ENCODE peak calls at places on chromosomes 13 and 19, in six cellular contexts. One of them, this sample, is unnamed.
A peak's percentile ranks its signal among the peaks of the same experiment; 100 is the strongest.

GRCh38 chr13:76758738-76759137 is 127.5 kb downstream of the KCTD12 start:
- DNase-seq in GM23338: no peak
- DNase-seq in OCI-LY7: no peak
- DNase-seq in GM23248: no peak
- DNase-seq in neural progenitor cell: no peak
- DNase-seq in HCT116: no peak
- DNase-seq in this sample: no peak

GRCh38 chr19:33628921-33629825 is 7.4 kb downstream of the CHST8 start:
- DNase-seq in GM23338: no peak
- DNase-seq in HCT116: no peak
- DNase-seq in OCI-LY7: no peak
- DNase-seq in GM23248: peak; percentile 31
- DNase-seq in neural progenitor cell: no peak
- DNase-seq in this sample: no peak

GRCh38 chr19:45865269-45865948 is 1.3 kb downstream of the FOXA3 start:
- DNase-seq in GM23248: no peak
- DNase-seq in GM23338: no peak
- DNase-seq in neural progenitor cell: no peak
- DNase-seq in OCI-LY7: no peak
- DNase-seq in HCT116: no peak
- DNase-seq in this sample: no peak

GRCh38 chr13:37011788-37012187 is 11.2 kb downstream of the EXOSC8 start:
- DNase-seq in HCT116: no peak
- DNase-seq in neural progenitor cell: no peak
- DNase-seq in GM23248: no peak
- DNase-seq in GM23338: no peak
- DNase-seq in OCI-LY7: no peak
- DNase-seq in this sample: no peak

GRCh38 chr19:3161453-3161852 is 17.1 kb upstream of the S1PR4 start:
- DNase-seq in HCT116: no peak
- DNase-seq in GM23338: no peak
- DNase-seq in neural progenitor cell: no peak
- DNase-seq in GM23248: peak; percentile 67
- DNase-seq in OCI-LY7: no peak
- DNase-seq in this sample: no peak

GRCh38 chr13:32262165-32262564 is 53.0 kb downstream of the ZAR1L start:
- DNase-seq in GM23248: peak; percentile 49
- DNase-seq in GM23338: no peak
- DNase-seq in neural progenitor cell: no peak
- DNase-seq in OCI-LY7: no peak
- DNase-seq in HCT116: no peak
- DNase-seq in this sample: no peak

GRCh38 chr19:16247353-16248182 is 49.9 kb downstream of the AP1M1 start:
- DNase-seq in neural progenitor cell: peak; percentile 89
- DNase-seq in GM23338: peak; percentile 94
- DNase-seq in HCT116: peak; percentile 68
- DNase-seq in GM23248: peak; percentile 79
- DNase-seq in OCI-LY7: peak; percentile 85
- DNase-seq in this sample: peak; percentile 62

GRCh38 chr19:3670796-3671679 is 29.2 kb downstream of the PIP5K1C start:
- DNase-seq in HCT116: no peak
- DNase-seq in GM23338: no peak
- DNase-seq in OCI-LY7: no peak
- DNase-seq in neural progenitor cell: no peak
- DNase-seq in GM23248: peak; percentile 85
- DNase-seq in this sample: no peak

GRCh38 chr13:95447766-95448165 is 104.8 kb upstream of the CLDN10 start:
- DNase-seq in GM23338: peak; percentile 22
- DNase-seq in neural progenitor cell: no peak
- DNase-seq in GM23248: no peak
- DNase-seq in HCT116: no peak
- DNase-seq in OCI-LY7: no peak
- DNase-seq in this sample: no peak

GRCh38 chr13:31764556-31764955 is 25.2 kb downstream of the RXFP2 start:
- DNase-seq in GM23248: peak; percentile 64
- DNase-seq in GM23338: no peak
- DNase-seq in HCT116: no peak
- DNase-seq in OCI-LY7: no peak
- DNase-seq in neural progenitor cell: no peak
- DNase-seq in this sample: no peak

GRCh38 chr19:2434267-2434666 is 6.9 kb upstream of the TIMM13 start:
- DNase-seq in OCI-LY7: no peak
- DNase-seq in GM23248: no peak
- DNase-seq in neural progenitor cell: no peak
- DNase-seq in HCT116: no peak
- DNase-seq in GM23338: no peak
- DNase-seq in this sample: no peak

GRCh38 chr13:74206061-74206561 is 71.9 kb upstream of the KLF12 start:
- DNase-seq in OCI-LY7: no peak
- DNase-seq in neural progenitor cell: peak; percentile 32
- DNase-seq in HCT116: no peak
- DNase-seq in GM23338: peak; percentile 11
- DNase-seq in GM23248: peak; percentile 74
- DNase-seq in this sample: no peak

GRCh38 chr19:54707932-54708331 is 16.3 kb upstream of the KIR3DL3 start:
- DNase-seq in GM23248: no peak
- DNase-seq in HCT116: no peak
- DNase-seq in neural progenitor cell: no peak
- DNase-seq in GM23338: no peak
- DNase-seq in OCI-LY7: peak; percentile 9
- DNase-seq in this sample: peak; percentile 50

GRCh38 chr13:98842074-98842473 is 89.6 kb upstream of the SLC15A1 start:
- DNase-seq in neural progenitor cell: no peak
- DNase-seq in HCT116: no peak
- DNase-seq in GM23248: no peak
- DNase-seq in GM23338: no peak
- DNase-seq in OCI-LY7: no peak
- DNase-seq in this sample: no peak

GRCh38 chr19:47324502-47324901 is 7.5 kb upstream of the C5AR2 start:
- DNase-seq in HCT116: no peak
- DNase-seq in neural progenitor cell: no peak
- DNase-seq in GM23338: no peak
- DNase-seq in GM23248: no peak
- DNase-seq in OCI-LY7: no peak
- DNase-seq in this sample: no peak

GRCh38 chr13:28533441-28534166 is 38.7 kb upstream of the FLT1 start:
- DNase-seq in HCT116: no peak
- DNase-seq in GM23338: no peak
- DNase-seq in GM23248: peak; percentile 24
- DNase-seq in OCI-LY7: no peak
- DNase-seq in neural progenitor cell: no peak
- DNase-seq in this sample: no peak

GRCh38 chr19:49637865-49638350 is 2.0 kb downstream of the RRAS start:
- DNase-seq in GM23338: peak; percentile 71
- DNase-seq in HCT116: no peak
- DNase-seq in OCI-LY7: no peak
- DNase-seq in neural progenitor cell: peak; percentile 64
- DNase-seq in GM23248: peak; percentile 88
- DNase-seq in this sample: no peak
- TF ChIP-seq EZH2phosphoT487 in GM23338: no peak
- TF ChIP-seq EZH2phosphoT487 in HCT116: no peak
- TF ChIP-seq EZH2phosphoT487 in OCI-LY7: no peak
- TF ChIP-seq EZH2phosphoT487 in neural progenitor cell: no peak
- TF ChIP-seq EZH2phosphoT487 in GM23248: no peak
- TF ChIP-seq EZH2phosphoT487 in this sample: no peak

DNA sequence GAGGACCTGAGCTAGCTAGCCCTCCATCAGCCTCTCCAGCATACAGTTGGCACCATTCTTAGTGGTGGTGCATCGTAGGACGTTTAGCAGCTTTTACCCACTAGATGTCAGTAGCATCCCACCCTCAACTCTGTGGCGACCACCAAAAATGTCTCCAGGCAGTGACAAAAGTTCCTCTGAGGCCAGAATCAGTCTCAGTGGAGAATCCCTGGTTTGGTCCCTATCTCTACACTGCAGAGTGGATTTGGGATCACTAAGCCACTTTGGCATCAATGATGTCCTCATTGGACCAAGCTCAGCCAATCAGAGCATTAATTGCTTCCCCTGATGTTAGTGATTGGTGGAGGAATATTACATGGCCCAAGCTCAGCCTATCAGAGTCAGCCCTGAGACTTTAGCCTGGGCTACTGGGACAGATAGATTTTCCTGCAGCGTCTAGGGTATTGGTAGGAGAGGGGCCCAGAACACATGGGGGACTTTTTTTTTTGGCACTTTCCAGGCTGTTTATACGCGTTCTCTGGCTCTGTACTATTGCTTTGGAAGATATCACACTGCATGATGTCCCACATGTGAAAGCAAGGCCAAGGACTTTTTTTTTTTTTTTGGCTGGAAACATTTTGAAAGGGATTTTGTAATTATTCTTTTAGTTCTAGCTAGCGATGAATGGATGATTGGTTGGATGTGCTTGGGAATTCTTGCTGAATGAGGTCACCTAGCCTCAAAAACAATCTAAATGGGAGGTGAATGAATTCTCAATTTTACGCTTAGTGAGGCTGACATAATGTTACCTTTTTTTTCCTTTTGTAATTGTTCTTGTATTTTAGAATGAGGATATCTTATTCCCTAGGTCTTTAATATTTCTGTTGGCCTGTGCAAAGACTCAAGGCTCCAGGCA is 7.0 kb downstream of the TMEM221 start:
- DNase-seq in HCT116: no peak
- DNase-seq in OCI-LY7: peak; percentile 59
- DNase-seq in GM23248: peak; percentile 56
- DNase-seq in neural progenitor cell: peak; percentile 56
- DNase-seq in GM23338: peak; percentile 75
- DNase-seq in this sample: no peak
- TF ChIP-seq EZH2phosphoT487 in HCT116: no peak
- TF ChIP-seq EZH2phosphoT487 in OCI-LY7: no peak
- TF ChIP-seq EZH2phosphoT487 in GM23248: no peak
- TF ChIP-seq EZH2phosphoT487 in neural progenitor cell: no peak
- TF ChIP-seq EZH2phosphoT487 in GM23338: no peak
- TF ChIP-seq EZH2phosphoT487 in this sample: no peak

GRCh38 chr13:26658491-26658890 is 101.0 kb downstream of the WASF3 start:
- DNase-seq in OCI-LY7: no peak
- DNase-seq in GM23338: no peak
- DNase-seq in GM23248: no peak
- DNase-seq in HCT116: no peak
- DNase-seq in neural progenitor cell: peak; percentile 70
- DNase-seq in this sample: no peak

GRCh38 chr13:26656919-26657318 is 99.4 kb downstream of the WASF3 start:
- DNase-seq in OCI-LY7: peak; percentile 57
- DNase-seq in GM23338: peak; percentile 68
- DNase-seq in HCT116: no peak
- DNase-seq in GM23248: peak; percentile 77
- DNase-seq in neural progenitor cell: peak; percentile 70
- DNase-seq in this sample: no peak

GRCh38 chr13:26651234-26651633 is 93.8 kb downstream of the WASF3 start:
- DNase-seq in neural progenitor cell: no peak
- DNase-seq in GM23248: peak; percentile 8
- DNase-seq in GM23338: no peak
- DNase-seq in OCI-LY7: no peak
- DNase-seq in HCT116: no peak
- DNase-seq in this sample: no peak

GRCh38 chr13:26653310-26653709 is 95.8 kb downstream of the WASF3 start:
- DNase-seq in OCI-LY7: no peak
- DNase-seq in neural progenitor cell: no peak
- DNase-seq in GM23338: no peak
- DNase-seq in HCT116: no peak
- DNase-seq in GM23248: peak; percentile 78
- DNase-seq in this sample: no peak

DNA sequence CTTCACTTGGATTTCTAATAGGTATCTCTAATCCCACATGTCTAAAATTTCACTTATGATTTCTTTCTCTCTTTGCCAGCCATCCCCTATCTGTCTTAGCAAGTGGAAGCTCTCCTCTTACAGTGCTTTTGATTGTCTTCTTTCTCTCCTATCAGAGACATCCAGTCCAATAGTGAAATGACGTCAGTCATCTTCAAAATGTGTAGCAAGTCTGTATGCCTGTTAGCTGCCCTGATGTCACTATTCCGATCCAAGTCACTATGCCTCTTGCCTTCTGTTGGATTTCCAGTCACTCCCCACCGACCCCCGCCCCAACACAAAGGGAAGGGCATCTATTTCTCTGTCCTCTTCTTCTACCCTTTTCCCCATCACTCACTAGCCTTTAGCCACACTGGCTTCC is 96.4 kb downstream of the WASF3 start:
- DNase-seq in HCT116: no peak
- DNase-seq in OCI-LY7: no peak
- DNase-seq in neural progenitor cell: no peak
- DNase-seq in GM23338: no peak
- DNase-seq in GM23248: no peak
- DNase-seq in this sample: no peak
- TF ChIP-seq EZH2phosphoT487 in HCT116: no peak
- TF ChIP-seq EZH2phosphoT487 in OCI-LY7: no peak
- TF ChIP-seq EZH2phosphoT487 in neural progenitor cell: no peak
- TF ChIP-seq EZH2phosphoT487 in GM23338: no peak
- TF ChIP-seq EZH2phosphoT487 in GM23248: no peak
- TF ChIP-seq EZH2phosphoT487 in this sample: no peak

GRCh38 chr13:39961036-39961435 is 305.6 kb downstream of the COG6 start:
- DNase-seq in OCI-LY7: no peak
- DNase-seq in GM23248: no peak
- DNase-seq in neural progenitor cell: no peak
- DNase-seq in HCT116: no peak
- DNase-seq in GM23338: no peak
- DNase-seq in this sample: no peak

GRCh38 chr13:39960206-39960605 is 304.7 kb downstream of the COG6 start:
- DNase-seq in neural progenitor cell: no peak
- DNase-seq in HCT116: no peak
- DNase-seq in GM23338: no peak
- DNase-seq in GM23248: no peak
- DNase-seq in OCI-LY7: no peak
- DNase-seq in this sample: no peak

GRCh38 chr13:39956036-39956435 is 300.6 kb downstream of the COG6 start:
- DNase-seq in GM23338: no peak
- DNase-seq in GM23248: no peak
- DNase-seq in neural progenitor cell: no peak
- DNase-seq in OCI-LY7: peak; percentile 33
- DNase-seq in HCT116: no peak
- DNase-seq in this sample: no peak

GRCh38 chr13:39957868-39958676 is 302.6 kb downstream of the COG6 start:
- DNase-seq in OCI-LY7: peak; percentile 23
- DNase-seq in HCT116: no peak
- DNase-seq in GM23338: no peak
- DNase-seq in neural progenitor cell: no peak
- DNase-seq in GM23248: no peak
- DNase-seq in this sample: peak; percentile 20

DNA sequence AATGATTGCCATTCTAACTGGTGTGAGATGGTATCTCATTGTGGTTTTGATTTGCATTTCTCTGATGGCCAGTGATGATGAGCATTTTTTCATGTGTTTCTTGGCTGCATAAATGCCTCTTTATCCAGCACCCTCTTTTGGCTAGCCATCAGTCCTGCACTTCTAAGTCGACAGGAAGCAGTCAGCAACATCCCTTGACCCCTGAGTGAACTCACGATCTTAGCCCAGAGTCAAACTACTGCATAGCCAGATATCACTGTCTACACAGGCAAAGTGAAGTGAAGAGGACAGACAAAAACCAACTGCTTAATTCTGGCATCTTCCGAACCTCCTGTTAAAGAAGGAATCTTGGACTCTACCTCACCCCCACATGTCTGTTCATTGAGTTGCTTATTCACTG is 304.0 kb downstream of the COG6 start:
- DNase-seq in GM23248: no peak
- DNase-seq in neural progenitor cell: no peak
- DNase-seq in OCI-LY7: no peak
- DNase-seq in HCT116: no peak
- DNase-seq in GM23338: no peak
- DNase-seq in this sample: no peak
- TF ChIP-seq EZH2phosphoT487 in GM23248: no peak
- TF ChIP-seq EZH2phosphoT487 in neural progenitor cell: no peak
- TF ChIP-seq EZH2phosphoT487 in OCI-LY7: no peak
- TF ChIP-seq EZH2phosphoT487 in HCT116: no peak
- TF ChIP-seq EZH2phosphoT487 in GM23338: no peak
- TF ChIP-seq EZH2phosphoT487 in this sample: no peak

GRCh38 chr13:20582026-20582425 is 15.1 kb downstream of the IFT88 start:
- DNase-seq in HCT116: no peak
- DNase-seq in GM23338: no peak
- DNase-seq in neural progenitor cell: no peak
- DNase-seq in GM23248: no peak
- DNase-seq in OCI-LY7: no peak
- DNase-seq in this sample: no peak
- TF ChIP-seq EZH2phosphoT487 in HCT116: no peak
- TF ChIP-seq EZH2phosphoT487 in GM23338: no peak
- TF ChIP-seq EZH2phosphoT487 in neural progenitor cell: no peak
- TF ChIP-seq EZH2phosphoT487 in GM23248: no peak
- TF ChIP-seq EZH2phosphoT487 in OCI-LY7: no peak
- TF ChIP-seq EZH2phosphoT487 in this sample: no peak

This sample was measured in MM.1S.